ENCODE peak calls at places on chromosomes 7 and 10, in nine cellular contexts. G is adipocyte, W is esophagus squamous epithelium, P is HFF-Myc, A is bronchial epithelial cell, V is HL-60, T is endodermal cell, D is pancreas, Z is foreskin fibroblast. X is an unnamed sample.

GRCh38 chr7:137109966-137110930 is 233.3 kb downstream of the PTN start:
- DNase-seq in A (peak), V (no peak), W (no peak), Z (peak), P (no peak), G (peak), D (no peak), T (no peak), X (no peak)

GRCh38 chr10:132626761-132627735 is 89.5 kb downstream of the INPP5A start:
- DNase-seq in Z (no peak), T (no peak), W (no peak), P (no peak), A (no peak), V (no peak), G (no peak), D (no peak), X (no peak)

GRCh38 chr7:137715546-137715945 is 131.2 kb downstream of the DGKI start:
- DNase-seq in T (no peak), Z (peak), V (no peak), P (no peak), W (no peak), D (no peak), G (peak), A (peak), X (no peak)

GRCh38 chr10:86346794-86347665 is 19.6 kb downstream of the GRID1 start:
- DNase-seq in V (no peak), D (no peak), T (no peak), G (no peak), P (no peak), A (no peak), Z (no peak), W (no peak), X (no peak)

GRCh38 chr7:43244232-43244631 is 131.8 kb downstream of the HECW1 start:
- DNase-seq in D (no peak), V (no peak), T (no peak), G (no peak), A (peak), W (no peak), Z (peak), P (no peak), X (no peak)

GRCh38 chr7:130493275-130493868 is 1.5 kb downstream of the MEST start:
- DNase-seq in D (no peak), G (peak), A (no peak), T (peak), Z (no peak), V (no peak), W (no peak), P (no peak), X (no peak)

GRCh38 chr10:17527530-17528146 is 73.2 kb upstream of the ST8SIA6 start:
- DNase-seq in D (no peak), A (peak), V (no peak), T (no peak), P (no peak), G (peak), Z (peak), W (no peak), X (peak)

GRCh38 chr7:3300221-3300650 is 816 bp upstream of the SDK1 start:
- DNase-seq in T (peak), Z (peak), W (no peak), P (peak), A (no peak), D (no peak), V (no peak), G (no peak), X (no peak)

GRCh38 chr7:63054191-63054661 is 944.4 kb upstream of the ZNF722 start:
- DNase-seq in Z (no peak), T (no peak), A (no peak), D (no peak), W (no peak), P (no peak), G (no peak), V (no peak), X (no peak)

GRCh38 chr7:16564909-16565426 is 38.3 kb downstream of the LRRC72 start:
- DNase-seq in D (no peak), P (peak), G (peak), W (no peak), A (peak), V (no peak), Z (peak), T (no peak), X (peak)

GRCh38 chr10:29473411-29474100 is 161.2 kb downstream of the SVIL start:
- DNase-seq in W (no peak), G (no peak), T (no peak), V (no peak), Z (no peak), P (no peak), D (no peak), A (no peak), X (no peak)

GRCh38 chr10:129786216-129786615 is 177.9 kb downstream of the EBF3 start:
- DNase-seq in Z (no peak), D (no peak), A (no peak), P (no peak), T (peak), W (no peak), V (no peak), G (no peak), X (no peak)

GRCh38 chr7:114086906-114087651 is 168.3 kb upstream of the PPP1R3A start:
- DNase-seq in T (peak), P (no peak), V (no peak), D (peak), W (no peak), G (peak), Z (peak), A (no peak), X (no peak)

GRCh38 chr10:86955501-86956194 is 1.8 kb downstream of the MMRN2 start:
- DNase-seq in D (no peak), T (peak), P (no peak), A (no peak), V (no peak), G (no peak), W (no peak), Z (no peak), X (no peak)

GRCh38 chr7:37342665-37343471 is 105.8 kb downstream of the ELMO1 start:
- DNase-seq in Z (no peak), T (no peak), A (no peak), P (no peak), V (peak), W (no peak), G (no peak), D (peak), X (no peak)

GRCh38 chr10:70532554-70533188 is 54.1 kb downstream of the PALD1 start:
- DNase-seq in T (no peak), W (no peak), D (no peak), P (no peak), A (no peak), V (no peak), G (no peak), Z (no peak), X (no peak)

GRCh38 chr7:108592633-108593277 is 23.1 kb downstream of the DNAJB9 start:
- DNase-seq in A (no peak), P (no peak), T (no peak), V (no peak), Z (no peak), G (peak), W (no peak), D (no peak), X (no peak)

GRCh38 chr10:72253002-72253401 is 20.7 kb upstream of the DDIT4 start:
- DNase-seq in W (no peak), P (no peak), G (peak), A (no peak), D (no peak), V (no peak), Z (no peak), T (no peak), X (no peak)

GRCh38 chr10:69642747-69643146 is 12.7 kb downstream of the FAM241B start:
- DNase-seq in Z (no peak), A (no peak), V (no peak), G (no peak), P (no peak), D (no peak), W (no peak), T (peak), X (no peak)

GRCh38 chr7:95472521-95473160 is 13.1 kb upstream of the ASB4 start:
- DNase-seq in Z (peak), D (no peak), T (no peak), P (no peak), A (peak), G (peak), W (no peak), V (no peak), X (no peak)

GRCh38 chr7:128906001-128906765 is 4.3 kb downstream of the KCP start:
- DNase-seq in Z (no peak), P (no peak), D (peak), T (no peak), A (no peak), W (no peak), V (no peak), G (no peak), X (no peak)

GRCh38 chr7:98617960-98618418 is 904 bp downstream of the NPTX2 start:
- DNase-seq in A (no peak), G (peak), V (no peak), Z (no peak), D (no peak), W (no peak), P (no peak), T (peak), X (no peak)
- H3K4me3 ChIP-seq in A (no peak), G (no peak), V (no peak), Z (no peak), D (no peak), W (peak), P (no peak), T (peak), X (no peak)

GRCh38 chr7:142380064-142380463 is 122.2 kb upstream of the PRSS58 start:
- DNase-seq in Z (no peak), P (no peak), A (no peak), D (no peak), G (no peak), W (no peak), T (no peak), V (no peak), X (no peak)
- H3K4me3 ChIP-seq in Z (no peak), P (no peak), A (no peak), D (no peak), G (no peak), W (no peak), T (no peak), V (no peak), X (no peak)

DNA sequence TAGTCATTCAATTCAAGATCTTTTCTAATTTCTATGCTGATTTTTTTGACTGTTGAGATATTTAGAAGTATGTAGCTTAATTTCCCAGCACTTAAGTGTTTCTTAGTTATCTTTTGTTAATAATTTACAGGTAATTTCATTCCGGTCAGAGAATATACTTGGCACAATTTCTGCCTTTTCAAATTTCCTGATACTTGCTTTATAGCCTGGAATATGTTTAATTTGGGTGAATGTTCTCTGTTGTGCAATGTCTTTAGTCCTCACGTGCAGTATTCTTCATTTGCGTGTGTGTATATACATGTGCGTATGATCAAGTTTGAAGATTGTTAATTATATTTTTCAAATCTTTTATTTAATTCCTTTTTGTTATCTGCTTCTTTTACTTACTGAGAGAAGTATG is 989.3 kb downstream of the LRMDA start:
- DNase-seq in V (no peak), Z (no peak), T (no peak), W (no peak), G (no peak), P (no peak), D (no peak), A (no peak), X (no peak)
- H3K4me3 ChIP-seq in V (no peak), Z (no peak), T (no peak), W (no peak), G (no peak), P (no peak), D (no peak), A (no peak), X (no peak)

DNA sequence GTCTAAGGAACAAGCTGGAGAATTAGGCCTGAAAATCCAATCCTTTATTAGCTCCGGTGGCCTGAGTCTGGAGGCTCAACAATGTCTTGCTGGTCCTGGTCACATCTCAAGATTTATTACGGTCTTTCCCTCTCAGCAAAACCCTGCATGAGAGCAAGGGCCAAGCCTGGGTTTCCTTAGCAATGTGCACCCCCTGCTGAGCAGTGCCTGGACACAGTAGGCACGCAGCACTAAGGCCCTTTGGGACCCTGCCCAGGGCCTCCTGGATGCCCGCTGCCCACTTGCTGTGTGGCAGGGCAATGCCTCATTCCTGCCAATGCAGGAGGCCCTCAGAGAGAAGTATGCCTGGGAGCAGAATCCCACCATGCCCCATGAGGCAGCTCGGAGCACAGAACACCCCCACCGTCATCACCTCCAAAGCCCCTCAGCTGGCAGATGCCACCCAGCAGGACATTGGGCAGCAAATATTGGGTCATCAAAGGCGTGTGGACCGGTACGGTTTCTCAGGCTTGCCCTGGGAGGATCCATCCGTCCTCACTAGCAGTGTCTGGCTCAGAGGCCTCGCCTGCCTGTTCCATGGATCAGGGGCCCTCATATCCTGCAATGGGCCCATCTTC is 156.4 kb downstream of the OAT start:
- DNase-seq in T (no peak), V (no peak), D (no peak), A (no peak), G (no peak), Z (no peak), W (no peak), P (no peak), X (no peak)
- H3K4me3 ChIP-seq in T (no peak), V (no peak), D (no peak), A (no peak), G (no peak), Z (no peak), W (no peak), P (no peak), X (no peak)

GRCh38 chr10:113627836-113628235 is 36.0 kb downstream of the NRAP start:
- DNase-seq in P (no peak), V (no peak), T (peak), A (no peak), W (no peak), Z (no peak), D (no peak), G (no peak), X (no peak)
- H3K4me3 ChIP-seq in P (no peak), V (no peak), T (no peak), A (no peak), W (no peak), Z (no peak), D (no peak), G (no peak), X (no peak)